ENCODE peak calls at places on chromosomes 13 and 19, in ten cellular contexts. One of them, this sample, is unnamed.

GRCh38 chr19:53538378-53539109 is 599 bp downstream of the ZNF331 start:
- DNase-seq in T-helper 2 cell: no peak
- DNase-seq in thoracic aorta: no peak
- DNase-seq in ACHN: no peak
- DNase-seq in stromal cell of bone marrow: no peak
- DNase-seq in aorta: no peak
- DNase-seq in neuronal stem cell: no peak
- DNase-seq in smooth muscle cell of the brain vasculature: no peak
- DNase-seq in activated T-cell treated with anti-CD3 and anti-CD28 coated beads, Interleukin-2, amount 50 U/mL, for 72 hours: peak
- DNase-seq in heart left ventricle: no peak
- DNase-seq in this sample: peak

GRCh38 chr13:93224545-93224944 is 2.1 kb upstream of the GPC6 start:
- DNase-seq in activated T-cell treated with anti-CD3 and anti-CD28 coated beads, Interleukin-2, amount 50 U/mL, for 72 hours: no peak
- DNase-seq in heart left ventricle: no peak
- DNase-seq in ACHN: no peak
- DNase-seq in aorta: no peak
- DNase-seq in neuronal stem cell: peak
- DNase-seq in thoracic aorta: no peak
- DNase-seq in stromal cell of bone marrow: no peak
- DNase-seq in T-helper 2 cell: no peak
- DNase-seq in smooth muscle cell of the brain vasculature: no peak
- DNase-seq in this sample: no peak

GRCh38 chr19:48556163-48556562 is 4.2 kb downstream of the SULT2B1 start:
- DNase-seq in neuronal stem cell: no peak
- DNase-seq in smooth muscle cell of the brain vasculature: no peak
- DNase-seq in heart left ventricle: no peak
- DNase-seq in aorta: no peak
- DNase-seq in activated T-cell treated with anti-CD3 and anti-CD28 coated beads, Interleukin-2, amount 50 U/mL, for 72 hours: no peak
- DNase-seq in thoracic aorta: no peak
- DNase-seq in T-helper 2 cell: no peak
- DNase-seq in stromal cell of bone marrow: peak
- DNase-seq in ACHN: peak
- DNase-seq in this sample: peak

GRCh38 chr13:26508885-26509284 is 48.6 kb upstream of the WASF3 start:
- DNase-seq in ACHN: no peak
- DNase-seq in activated T-cell treated with anti-CD3 and anti-CD28 coated beads, Interleukin-2, amount 50 U/mL, for 72 hours: no peak
- DNase-seq in T-helper 2 cell: no peak
- DNase-seq in heart left ventricle: peak
- DNase-seq in stromal cell of bone marrow: peak
- DNase-seq in thoracic aorta: no peak
- DNase-seq in aorta: peak
- DNase-seq in neuronal stem cell: no peak
- DNase-seq in smooth muscle cell of the brain vasculature: no peak
- DNase-seq in this sample: peak

GRCh38 chr13:53473397-53473796 is 444.8 kb downstream of the OLFM4 start:
- DNase-seq in aorta: no peak
- DNase-seq in activated T-cell treated with anti-CD3 and anti-CD28 coated beads, Interleukin-2, amount 50 U/mL, for 72 hours: no peak
- DNase-seq in stromal cell of bone marrow: no peak
- DNase-seq in thoracic aorta: no peak
- DNase-seq in T-helper 2 cell: no peak
- DNase-seq in smooth muscle cell of the brain vasculature: no peak
- DNase-seq in heart left ventricle: no peak
- DNase-seq in ACHN: no peak
- DNase-seq in neuronal stem cell: no peak
- DNase-seq in this sample: no peak

GRCh38 chr19:46515879-46516350 is 20.2 kb upstream of the PNMA8B start:
- DNase-seq in aorta: no peak
- DNase-seq in neuronal stem cell: no peak
- DNase-seq in heart left ventricle: no peak
- DNase-seq in ACHN: peak
- DNase-seq in activated T-cell treated with anti-CD3 and anti-CD28 coated beads, Interleukin-2, amount 50 U/mL, for 72 hours: no peak
- DNase-seq in stromal cell of bone marrow: no peak
- DNase-seq in smooth muscle cell of the brain vasculature: no peak
- DNase-seq in T-helper 2 cell: no peak
- DNase-seq in thoracic aorta: no peak
- DNase-seq in this sample: no peak

GRCh38 chr13:32059511-32059984 is 28.0 kb downstream of the FRY start:
- DNase-seq in smooth muscle cell of the brain vasculature: no peak
- DNase-seq in aorta: no peak
- DNase-seq in heart left ventricle: no peak
- DNase-seq in thoracic aorta: no peak
- DNase-seq in T-helper 2 cell: no peak
- DNase-seq in stromal cell of bone marrow: no peak
- DNase-seq in activated T-cell treated with anti-CD3 and anti-CD28 coated beads, Interleukin-2, amount 50 U/mL, for 72 hours: no peak
- DNase-seq in neuronal stem cell: no peak
- DNase-seq in ACHN: no peak
- DNase-seq in this sample: no peak

GRCh38 chr19:13983213-13983889 is 22.8 kb downstream of the RFX1 start:
- DNase-seq in heart left ventricle: no peak
- DNase-seq in smooth muscle cell of the brain vasculature: no peak
- DNase-seq in thoracic aorta: no peak
- DNase-seq in ACHN: no peak
- DNase-seq in aorta: no peak
- DNase-seq in activated T-cell treated with anti-CD3 and anti-CD28 coated beads, Interleukin-2, amount 50 U/mL, for 72 hours: no peak
- DNase-seq in stromal cell of bone marrow: no peak
- DNase-seq in T-helper 2 cell: peak
- DNase-seq in neuronal stem cell: no peak
- DNase-seq in this sample: no peak